ENCODE peak calls at places on chromosomes 13 and 19, in seven cellular contexts. F is substantia nigra, Q is psoas muscle, G is iPS DF 19.7, I is T-helper 22 cell, V is ovary, S is fibroblast of pulmonary artery. U is an unnamed sample.

GRCh38 chr19:37963190-37963947 is 56.4 kb downstream of the SIPA1L3 start:
- DNase-seq in S (peak), V (no peak), Q (no peak), F (no peak), G (no peak), I (no peak), U (no peak)

GRCh38 chr19:48918801-48919247 is 14.7 kb upstream of the DHDH start:
- DNase-seq in Q (no peak), G (no peak), I (no peak), S (peak), F (no peak), V (no peak), U (no peak)

GRCh38 chr13:50593228-50593627 is 250.3 kb downstream of the DLEU7 start:
- DNase-seq in I (no peak), S (no peak), F (no peak), G (no peak), Q (no peak), V (no peak), U (no peak)

GRCh38 chr13:32176696-32177095 is 138.5 kb downstream of the ZAR1L start:
- DNase-seq in V (no peak), Q (no peak), G (no peak), I (no peak), F (no peak), S (no peak), U (no peak)

GRCh38 chr19:33387351-33388230 is 14.1 kb downstream of the CEBPG start:
- DNase-seq in F (no peak), S (no peak), Q (no peak), V (no peak), I (no peak), G (no peak), U (no peak)

GRCh38 chr19:35977446-35978222 is 17.4 kb upstream of the SDHAF1 start:
- DNase-seq in F (no peak), V (no peak), G (no peak), S (no peak), I (no peak), Q (no peak), U (no peak)

GRCh38 chr19:40249201-40249600 is 22.7 kb upstream of the CCNP start:
- DNase-seq in Q (no peak), G (no peak), V (no peak), S (no peak), I (no peak), F (no peak), U (no peak)

GRCh38 chr19:44850641-44851109 is 4.6 kb downstream of the NECTIN2 start:
- DNase-seq in S (no peak), I (no peak), V (no peak), F (no peak), Q (no peak), G (no peak), U (no peak)

GRCh38 chr19:33472696-33473624 is 48.6 kb downstream of the PEPD start:
- DNase-seq in F (no peak), Q (no peak), S (peak), G (no peak), I (no peak), V (no peak), U (no peak)

GRCh38 chr13:21095311-21095710 is 33.9 kb upstream of the LATS2 start:
- DNase-seq in I (no peak), V (no peak), F (no peak), S (no peak), Q (no peak), G (no peak), U (no peak)